ENCODE peak calls at places on chromosomes 11 and 22, in ten cellular contexts. F is AG10803; Y is activated naive CD4-positive, alpha-beta T cell treated with anti-CD3 and anti-CD28 coated beads for 36 hours; V is SHP77 treated with DMSO at 0.1 percent for 48 hours; R is activated T-helper 1 cell treated with anti-CD3 and anti-CD28 coated beads, Interleukin-12 subunit alpha, Interleukin-12 subunit beta, Interleukin-2, Interleukin-4 antibody, amounts not matched to agents 30 ng/mL and 10 ng/mL and 1 ng/mL, durations not matched to agents 14 hours and 24 hours and 36 hours; J is AG09319; D is AG20443; Q is H4; A is activated T-cell treated with anti-CD3 and anti-CD28 coated beads, Interleukin-2, amount 50 U/mL, for 1 hour; M is ACHN. B is an unnamed sample.

GRCh38 chr11:60985991-60986915 is 14.8 kb downstream of the CD6 start:
- DNase-seq in D (no peak), V (no peak), F (no peak), Q (peak), R (peak), A (peak), Y (peak), J (no peak), M (no peak), B (no peak)

GRCh38 chr11:12876340-12876739 is 132.8 kb upstream of the RASSF10 start:
- DNase-seq in M (no peak), V (no peak), F (peak), D (no peak), Y (no peak), A (no peak), Q (no peak), R (no peak), J (no peak), B (no peak)

GRCh38 chr11:129061466-129062194 is 119.0 kb upstream of the TP53AIP1 start:
- DNase-seq in V (no peak), M (peak), J (no peak), D (no peak), F (peak), R (no peak), Q (peak), Y (no peak), A (no peak), B (no peak)

GRCh38 chr22:28183078-28183870 is 264.2 kb upstream of the PITPNB start:
- DNase-seq in Y (no peak), J (no peak), D (no peak), A (no peak), R (no peak), V (no peak), F (no peak), Q (no peak), M (no peak), B (no peak)

GRCh38 chr11:33775832-33776231 is 1.5 kb upstream of the FBXO3 start:
- DNase-seq in F (no peak), D (no peak), M (peak), J (no peak), R (no peak), Y (no peak), V (no peak), A (no peak), Q (no peak), B (no peak)

GRCh38 chr22:42614312-42615091 is at the start of gene POLDIP3:
- DNase-seq in Y (peak), D (peak), M (peak), Q (peak), J (peak), F (peak), V (peak), A (peak), R (peak), B (peak)

GRCh38 chr11:122202161-122202950 is 86.3 kb upstream of the BLID start:
- DNase-seq in R (no peak), D (peak), J (peak), Y (no peak), M (no peak), V (no peak), Q (peak), F (peak), A (no peak), B (no peak)

GRCh38 chr11:134742228-134742612 is 330.2 kb upstream of the B3GAT1 start:
- DNase-seq in V (no peak), A (no peak), Q (peak), Y (no peak), F (no peak), M (no peak), D (no peak), R (no peak), J (no peak), B (no peak)

GRCh38 chr22:33871935-33872334 is 48.3 kb downstream of the LARGE1 start:
- DNase-seq in R (no peak), F (no peak), J (no peak), V (no peak), Y (no peak), Q (no peak), M (no peak), D (no peak), A (no peak), B (no peak)

GRCh38 chr11:65931773-65932557 is 12.7 kb downstream of the DRAP1 start:
- DNase-seq in M (no peak), R (no peak), D (no peak), V (no peak), Y (no peak), J (no peak), F (no peak), Q (no peak), A (no peak), B (no peak)

GRCh38 chr22:22030493-22031182 is 48.1 kb upstream of the TOP3B start:
- DNase-seq in D (peak), R (no peak), A (no peak), J (no peak), M (peak), V (no peak), F (no peak), Y (no peak), Q (no peak), B (no peak)

GRCh38 chr22:37018086-37018814 is 997 bp downstream of the TST start:
- DNase-seq in A (no peak), V (no peak), M (no peak), J (no peak), R (no peak), Q (no peak), D (no peak), Y (no peak), F (no peak), B (no peak)

GRCh38 chr11:40316171-40316570 is 1143.3 kb downstream of the LRRC4C start:
- DNase-seq in M (no peak), Q (no peak), R (no peak), D (no peak), V (no peak), A (no peak), Y (no peak), J (no peak), F (no peak), B (no peak)

GRCh38 chr11:111939836-111940604 is 2.9 kb downstream of the DIXDC1 start:
- DNase-seq in D (no peak), V (no peak), M (peak), Q (peak), R (no peak), J (peak), Y (no peak), A (no peak), F (peak), B (no peak)

GRCh38 chr11:121898913-121899312 is 217.1 kb downstream of the BLID start:
- DNase-seq in J (no peak), F (no peak), V (no peak), D (no peak), Q (no peak), A (no peak), R (no peak), M (no peak), Y (no peak), B (no peak)

B was measured in progenitor cell of endocrine pancreas.